ENCODE peak calls at places on chromosomes 5 and 9, in nine cellular contexts. R is EH; T is stimulated activated CD8-positive, alpha-beta memory T cell treated with anti-CD3 and anti-CD28 coated beads, Interleukin-2, amount 100 ng/mL, for 1 hour; A is GM23248; Y is NAMALWA; Z is lower leg skin; L is ELR; G is activated naive CD4-positive, alpha-beta T cell treated with anti-CD3 and anti-CD28 coated beads for 36 hours; M is ureter. N is an unnamed sample.

GRCh38 chr9:129857207-129857606 is 21.9 kb downstream of the USP20 start:
- DNase-seq in R (no peak), T (no peak), A (no peak), Y (no peak), Z (no peak), L (no peak), G (no peak), M (no peak), N (no peak)

GRCh38 chr9:101445353-101446029 is 9.9 kb upstream of the ALDOB start:
- DNase-seq in R (peak; percentile 21), T (no peak), A (peak; percentile 57), Y (no peak), Z (no peak), L (peak; percentile 38), G (no peak), M (no peak), N (no peak)

GRCh38 chr9:92637331-92637730 is 32.6 kb downstream of the IPPK start:
- DNase-seq in R (no peak), T (no peak), A (no peak), Y (no peak), Z (no peak), L (no peak), G (no peak), M (peak; percentile 12), N (no peak)

GRCh38 chr5:84204772-84205171 is 179.9 kb downstream of the EDIL3 start:
- DNase-seq in R (no peak), T (no peak), A (no peak), Y (no peak), Z (no peak), L (no peak), G (no peak), M (no peak), N (no peak)

GRCh38 chr9:129595903-129596540 is 24.9 kb downstream of the C9orf50 start:
- DNase-seq in R (no peak), T (no peak), A (no peak), Y (no peak), Z (no peak), L (no peak), G (no peak), M (no peak), N (peak; percentile 46)

GRCh38 chr5:10424124-10424731 is 17.5 kb upstream of the ROPN1L start:
- DNase-seq in R (peak; percentile 58), T (no peak), A (peak; percentile 74), Y (peak; percentile 70), Z (no peak), L (peak; percentile 65), G (peak; percentile 43), M (no peak), N (no peak)

GRCh38 chr9:129756191-129756590 is 3.3 kb upstream of the PTGES start:
- DNase-seq in R (no peak), T (no peak), A (no peak), Y (no peak), Z (no peak), L (no peak), G (no peak), M (no peak), N (no peak)

GRCh38 chr9:97845130-97845529 is 7.9 kb upstream of the FOXE1 start:
- DNase-seq in R (peak; percentile 79), T (no peak), A (peak; percentile 45), Y (no peak), Z (no peak), L (no peak), G (no peak), M (no peak), N (no peak)

GRCh38 chr9:131361202-131361833 is 32.6 kb upstream of the PRRC2B start:
- DNase-seq in R (peak; percentile 43), T (peak; percentile 16), A (no peak), Y (no peak), Z (peak; percentile 32), L (peak; percentile 13), G (peak; percentile 54), M (no peak), N (peak; percentile 67)

GRCh38 chr5:90890183-90890582 is 331.6 kb downstream of the ADGRV1 start:
- DNase-seq in R (no peak), T (no peak), A (no peak), Y (no peak), Z (no peak), L (no peak), G (no peak), M (no peak), N (no peak)

GRCh38 chr9:86637515-86637914 is 283.3 kb upstream of the TUT7 start:
- DNase-seq in R (peak; percentile 31), T (no peak), A (peak; percentile 43), Y (peak; percentile 37), Z (no peak), L (peak; percentile 28), G (peak; percentile 29), M (no peak), N (no peak)

GRCh38 chr9:120892177-120892747 is 15.3 kb upstream of the PHF19 start:
- DNase-seq in R (no peak), T (no peak), A (no peak), Y (no peak), Z (no peak), L (no peak), G (peak; percentile 60), M (no peak), N (peak; percentile 65)

GRCh38 chr5:150053231-150053626 is 33.1 kb downstream of the CSF1R start:
- DNase-seq in R (peak; percentile 88), T (no peak), A (peak; percentile 93), Y (no peak), Z (no peak), L (peak; percentile 90), G (no peak), M (no peak), N (no peak)

GRCh38 chr5:17094830-17095229 is 122.6 kb upstream of the BASP1 start:
- DNase-seq in R (no peak), T (no peak), A (peak; percentile 46), Y (no peak), Z (no peak), L (no peak), G (no peak), M (no peak), N (no peak)

GRCh38 chr9:21267806-21268657 is 28.2 kb upstream of the IFNA14 start:
- DNase-seq in R (no peak), T (no peak), A (no peak), Y (peak; percentile 13), Z (no peak), L (no peak), G (no peak), M (no peak), N (no peak)

GRCh38 chr9:134058716-134059115 is 9.1 kb downstream of the BRD3 start:
- DNase-seq in R (peak; percentile 56), T (no peak), A (peak; percentile 61), Y (no peak), Z (no peak), L (peak; percentile 84), G (no peak), M (no peak), N (no peak)

GRCh38 chr9:116099821-116100220 is 53.8 kb upstream of the PAPPA start:
- DNase-seq in R (peak; percentile 69), T (no peak), A (peak; percentile 36), Y (no peak), Z (no peak), L (peak; percentile 30), G (no peak), M (no peak), N (no peak)

GRCh38 chr9:129181246-129181645 is 3.2 kb upstream of the IER5L start:
- DNase-seq in R (no peak), T (no peak), A (no peak), Y (no peak), Z (no peak), L (no peak), G (no peak), M (no peak), N (no peak)

GRCh38 chr9:36748322-36748899 is 175.7 kb downstream of the MELK start:
- DNase-seq in R (peak; percentile 65), T (no peak), A (peak; percentile 68), Y (peak; percentile 45), Z (no peak), L (peak; percentile 53), G (peak; percentile 57), M (no peak), N (peak; percentile 68)

GRCh38 chr5:39177629-39177959 is 41.8 kb downstream of the FYB1 start:
- DNase-seq in R (no peak), T (no peak), A (no peak), Y (no peak), Z (no peak), L (no peak), G (no peak), M (no peak), N (no peak)

GRCh38 chr5:124700930-124701458 is 45.4 kb downstream of the ZNF608 start:
- DNase-seq in R (no peak), T (no peak), A (no peak), Y (no peak), Z (no peak), L (no peak), G (no peak), M (no peak), N (no peak)

GRCh38 chr5:137845472-137845871 is 22.2 kb upstream of the MYOT start:
- DNase-seq in R (no peak), T (no peak), A (no peak), Y (no peak), Z (no peak), L (no peak), G (no peak), M (no peak), N (no peak)

GRCh38 chr5:36660397-36661049 is 54.1 kb downstream of the SLC1A3 start:
- DNase-seq in R (no peak), T (no peak), A (no peak), Y (no peak), Z (no peak), L (no peak), G (no peak), M (no peak), N (no peak)

GRCh38 chr5:133113331-133114061 is 61.7 kb downstream of the HSPA4 start:
- DNase-seq in R (peak; percentile 53), T (no peak), A (peak; percentile 63), Y (peak; percentile 39), Z (no peak), L (peak; percentile 61), G (peak; percentile 43), M (no peak), N (no peak)

GRCh38 chr9:73270967-73271722 is 119.5 kb downstream of the ANXA1 start:
- DNase-seq in R (peak; percentile 79), T (no peak), A (peak; percentile 87), Y (no peak), Z (no peak), L (peak; percentile 93), G (no peak), M (no peak), N (no peak)

GRCh38 chr5:36875051-36875788 is 1.3 kb upstream of the NIPBL start:
- DNase-seq in R (peak; percentile 64), T (no peak), A (peak; percentile 81), Y (peak; percentile 69), Z (peak; percentile 56), L (peak; percentile 83), G (peak; percentile 70), M (peak; percentile 48), N (peak; percentile 20)

GRCh38 chr5:124790895-124791732 is 44.7 kb upstream of the ZNF608 start:
- DNase-seq in R (no peak), T (no peak), A (peak; percentile 17), Y (no peak), Z (no peak), L (peak; percentile 4), G (no peak), M (no peak), N (no peak)